ENCODE peak calls at places on chromosome 3, in five cellular contexts. U, K, V, X and Z are unnamed samples.
A peak's percentile ranks its signal among the peaks of the same experiment; 100 is the strongest.

GRCh38 chr3:69718832-69719231 is 20.4 kb upstream of the MITF start:
- DNase-seq in U (no peak), K (no peak), V (no peak), X (no peak), Z (no peak)

GRCh38 chr3:67292356-67293225 is 294.5 kb downstream of the KBTBD8 start:
- DNase-seq in U (peak; percentile 3), K (no peak), V (no peak), X (no peak), Z (no peak)

GRCh38 chr3:23258110-23258509 is 55.0 kb downstream of the UBE2E2 start:
- DNase-seq in U (no peak), K (peak; percentile 15), V (no peak), X (no peak), Z (no peak)

GRCh38 chr3:128681277-128681829 is 30.7 kb upstream of the RPN1 start:
- DNase-seq in U (no peak), K (no peak), V (no peak), X (no peak), Z (no peak)

GRCh38 chr3:158470944-158471638 is 99.9 kb upstream of the MLF1 start:
- DNase-seq in U (peak; percentile 58), K (no peak), V (no peak), X (no peak), Z (no peak)

GRCh38 chr3:143120716-143121239 is 1.2 kb downstream of the CHST2 start:
- DNase-seq in U (peak; percentile 50), K (peak; percentile 58), V (peak; percentile 25), X (peak; percentile 34), Z (peak; percentile 59)

GRCh38 chr3:9301798-9302197 is 52.4 kb upstream of the SRGAP3 start:
- DNase-seq in U (no peak), K (no peak), V (no peak), X (no peak), Z (no peak)

GRCh38 chr3:77169844-77170243 is 129.9 kb downstream of the ROBO2 start:
- DNase-seq in U (no peak), K (no peak), V (no peak), X (no peak), Z (no peak)

GRCh38 chr3:64717411-64717810 is 29.6 kb upstream of the ADAMTS9 start:
- DNase-seq in U (no peak), K (no peak), V (no peak), X (no peak), Z (no peak)

GRCh38 chr3:45871834-45872233 is 14.5 kb upstream of the CCR9 start:
- DNase-seq in U (no peak), K (no peak), V (no peak), X (no peak), Z (no peak)

GRCh38 chr3:149480326-149481017 is 6.0 kb downstream of the TM4SF4 start:
- DNase-seq in U (peak; percentile 94), K (peak; percentile 92), V (no peak), X (peak; percentile 77), Z (no peak)

GRCh38 chr3:105527949-105528348 is 161.2 kb downstream of the ALCAM start:
- DNase-seq in U (no peak), K (peak; percentile 6), V (no peak), X (no peak), Z (no peak)

GRCh38 chr3:195372220-195372619 is 70.6 kb downstream of the ACAP2 start:
- DNase-seq in U (no peak), K (no peak), V (no peak), X (no peak), Z (no peak)

GRCh38 chr3:127784865-127785710 is 37.2 kb downstream of the MGLL start:
- DNase-seq in U (no peak), K (no peak), V (no peak), X (no peak), Z (no peak)

GRCh38 chr3:5633960-5634359 is 446.5 kb downstream of the EDEM1 start:
- DNase-seq in U (no peak), K (no peak), V (no peak), X (no peak), Z (no peak)

GRCh38 chr3:196969660-196970546 is 1.3 kb upstream of the PIGZ start:
- DNase-seq in U (peak; percentile 55), K (peak; percentile 68), V (peak; percentile 61), X (peak; percentile 81), Z (peak; percentile 65)

GRCh38 chr3:69379661-69380060 is 6.2 kb downstream of the FRMD4B start:
- DNase-seq in U (no peak), K (no peak), V (no peak), X (no peak), Z (no peak)

GRCh38 chr3:134754768-134755559 is 40.1 kb upstream of the EPHB1 start:
- DNase-seq in U (peak; percentile 46), K (peak; percentile 34), V (no peak), X (peak; percentile 69), Z (no peak)

GRCh38 chr3:40841570-40842109 is 316.9 kb downstream of the ZNF621 start:
- DNase-seq in U (no peak), K (no peak), V (no peak), X (no peak), Z (no peak)

GRCh38 chr3:57998366-57999283 is 9.6 kb upstream of the FLNB start:
- DNase-seq in U (peak; percentile 60), K (no peak), V (no peak), X (no peak), Z (no peak)

GRCh38 chr3:157129782-157130137 is 30.2 kb downstream of the CCNL1 start:
- DNase-seq in U (no peak), K (peak; percentile 64), V (no peak), X (no peak), Z (no peak)

GRCh38 chr3:163915279-163915678 is 1163.0 kb downstream of the SI start:
- DNase-seq in U (no peak), K (no peak), V (no peak), X (no peak), Z (no peak)

GRCh38 chr3:66138336-66139234 is 82.2 kb upstream of the SLC25A26 start:
- DNase-seq in U (peak; percentile 80), K (peak; percentile 76), V (no peak), X (peak; percentile 60), Z (no peak)

GRCh38 chr3:183317886-183318845 is 65.1 kb downstream of the B3GNT5 start:
- DNase-seq in U (peak; percentile 37), K (peak; percentile 51), V (no peak), X (no peak), Z (no peak)

GRCh38 chr3:101758224-101758623 is 20.8 kb upstream of the NXPE3 start:
- DNase-seq in U (no peak), K (no peak), V (no peak), X (no peak), Z (no peak)

GRCh38 chr3:4292301-4292700 is 10.9 kb upstream of the SETMAR start:
- DNase-seq in U (no peak), K (no peak), V (no peak), X (no peak), Z (no peak)

GRCh38 chr3:40229411-40229810 is 80.1 kb upstream of the EIF1B start:
- DNase-seq in U (no peak), K (no peak), V (no peak), X (no peak), Z (no peak)